ENCODE peak calls at places on chromosomes 16 and 17, in four cellular contexts. I, Y, D and K are unnamed samples.

GRCh38 chr17:75059369-75060345 is 12.6 kb downstream of the KCTD2 start:
- DNase-seq in Y (no peak), D (no peak), I (peak; percentile 66), K (peak; percentile 72)

GRCh38 chr16:57610611-57611010 is 17.8 kb upstream of the ADGRG1 start:
- DNase-seq in D (peak; percentile 40), I (no peak), Y (peak; percentile 70), K (no peak)

GRCh38 chr17:6724009-6724408 is 10.8 kb upstream of the SLC13A5 start:
- DNase-seq in D (no peak), Y (no peak), I (no peak), K (no peak)

GRCh38 chr16:924806-925205 is 46.0 kb downstream of the LMF1 start:
- DNase-seq in D (no peak), Y (no peak), I (no peak), K (no peak)

GRCh38 chr16:77758046-77758445 is 30.3 kb upstream of the VAT1L start:
- DNase-seq in D (no peak), I (no peak), Y (no peak), K (no peak)

GRCh38 chr16:81779540-81780320 is 639 bp downstream of the PLCG2 start:
- DNase-seq in I (no peak), Y (peak; percentile 88), D (peak; percentile 80), K (no peak)

GRCh38 chr17:20184977-20185619 is 175.9 kb downstream of the SPECC1 start:
- DNase-seq in D (no peak), I (no peak), Y (no peak), K (no peak)

GRCh38 chr16:72362972-72363371 is 191.0 kb upstream of the PMFBP1 start:
- DNase-seq in I (no peak), D (no peak), Y (no peak), K (no peak)

GRCh38 chr16:87791295-87792204 is 25.8 kb upstream of the KLHDC4 start:
- DNase-seq in D (no peak), I (no peak), Y (no peak), K (no peak)

GRCh38 chr17:740240-741055 is 8.1 kb downstream of the TLCD3A start:
- DNase-seq in I (no peak), Y (no peak), D (no peak), K (no peak)

GRCh38 chr17:75412455-75413317 is 7.2 kb upstream of the GRB2 start:
- DNase-seq in D (no peak), Y (peak; percentile 86), I (no peak), K (no peak)

GRCh38 chr17:31320231-31320630 is 1.2 kb downstream of the EVI2A start:
- DNase-seq in I (no peak), Y (no peak), D (no peak), K (no peak)

GRCh38 chr17:31323551-31323950 is 2.1 kb upstream of the EVI2A start:
- DNase-seq in D (no peak), I (no peak), Y (no peak), K (no peak)

GRCh38 chr17:31321971-31322370 is 549 bp upstream of the EVI2A start:
- DNase-seq in D (no peak), I (no peak), Y (no peak), K (no peak)

GRCh38 chr17:31320791-31321190 is 631 bp downstream of the EVI2A start:
- DNase-seq in I (peak; percentile 29), Y (no peak), D (no peak), K (no peak)

GRCh38 chr17:31321481-31321880 is at the start of gene EVI2A:
- DNase-seq in D (no peak), Y (no peak), I (peak; percentile 78), K (peak; percentile 57)
- H3K4me3 ChIP-seq in D (peak within 1 kb of the TSS; percentile 45), Y (no peak within 1 kb of the TSS), I (peak within 1 kb of the TSS; percentile 13), K (peak within 1 kb of the TSS; percentile 21)

DNA sequence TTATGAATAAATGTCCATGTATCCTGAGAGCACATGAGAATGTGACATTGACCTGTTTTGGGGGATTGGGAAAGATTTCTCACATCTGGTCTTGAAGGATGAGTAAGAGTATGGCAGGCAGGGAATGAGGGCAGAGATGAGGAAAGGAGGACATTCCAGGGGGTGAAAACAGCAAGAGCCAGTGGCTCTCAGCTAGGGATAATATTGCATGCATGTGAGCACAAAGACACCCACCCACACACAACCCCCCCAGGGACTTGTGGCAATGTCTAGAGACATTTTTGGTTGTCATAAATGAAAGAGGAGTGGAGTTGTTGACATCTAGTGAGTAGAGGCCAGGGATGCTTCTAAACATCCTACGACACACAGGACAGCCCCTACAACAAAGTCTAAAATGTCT is 6.0 kb downstream of the MYO1D start:
- DNase-seq in I (peak; percentile 74), D (no peak), Y (no peak), K (no peak)
- TF ChIP-seq CTCF in I (no peak), D (no peak), Y (no peak), K (no peak)

DNA sequence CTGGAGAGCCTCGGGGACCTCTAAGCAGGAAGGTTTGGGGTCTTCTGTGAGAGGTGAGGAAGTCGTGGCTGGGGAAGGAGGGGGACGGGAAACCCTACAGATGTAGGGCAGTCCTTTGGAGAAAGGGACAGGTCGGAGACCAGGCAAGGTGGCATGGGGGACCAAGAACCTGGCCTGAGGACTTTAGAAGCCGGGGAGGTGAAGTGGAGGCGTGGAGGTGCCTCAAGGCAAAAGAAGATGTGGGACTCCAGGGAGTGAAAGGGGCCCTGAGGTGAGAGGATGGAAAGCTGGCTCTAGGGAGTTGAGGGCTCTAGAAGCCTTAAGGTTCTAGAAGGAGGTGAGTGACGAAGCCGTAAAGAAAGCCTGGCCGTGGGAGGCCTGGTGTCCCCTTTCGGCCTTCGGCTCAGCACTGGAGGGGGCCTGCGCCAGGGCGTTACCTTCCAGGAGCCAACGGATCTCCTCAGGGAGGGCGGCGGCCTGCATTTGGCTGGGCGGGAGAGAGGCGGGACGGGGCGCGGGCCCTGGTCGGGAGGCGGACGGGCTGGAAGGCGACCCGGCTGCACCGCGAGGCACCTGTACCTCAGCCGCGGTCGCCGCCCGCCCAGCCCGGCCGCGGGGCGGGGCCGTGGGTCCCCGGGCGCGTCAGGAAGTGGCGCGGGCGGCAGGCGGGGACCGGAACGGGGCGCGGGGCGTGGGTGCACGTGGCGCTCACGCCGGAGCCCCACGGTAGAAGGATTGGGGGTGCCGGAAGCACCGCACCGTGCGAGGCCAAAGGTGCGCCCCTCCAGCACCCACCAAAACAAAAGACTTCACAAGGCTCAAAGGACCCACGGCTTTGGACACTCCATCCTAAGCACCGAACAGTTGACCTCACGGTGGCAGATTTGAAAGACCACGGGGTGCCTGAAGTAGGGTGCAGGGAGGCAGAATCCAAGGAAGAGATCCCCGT is at the start of gene SKAP1:
- DNase-seq in D (peak; percentile 66), I (no peak), Y (no peak), K (no peak)
- H3K4me3 ChIP-seq in D (peak within 1 kb of the TSS; percentile 39), I (no peak within 1 kb of the TSS), Y (no peak within 1 kb of the TSS), K (no peak within 1 kb of the TSS)

GRCh38 chr17:38925263-38925995 is at the start of gene LASP1NB:
- DNase-seq in I (peak; percentile 20), D (peak; percentile 40), Y (peak; percentile 78), K (no peak)

GRCh38 chr17:38919316-38920078 is 5.9 kb upstream of the LASP1NB start:
- DNase-seq in I (no peak), Y (peak; percentile 68), D (peak; percentile 30), K (no peak)

GRCh38 chr17:38920374-38921291 is 4.8 kb upstream of the LASP1NB start:
- DNase-seq in I (no peak), D (peak; percentile 35), Y (peak; percentile 67), K (no peak)

GRCh38 chr17:38921756-38922411 is 3.5 kb upstream of the LASP1NB start:
- DNase-seq in D (no peak), I (no peak), Y (peak; percentile 76), K (no peak)

GRCh38 chr17:38922538-38923291 is 2.7 kb upstream of the LASP1NB start:
- DNase-seq in D (peak; percentile 52), Y (peak; percentile 88), I (peak; percentile 53), K (peak; percentile 18)
- TF ChIP-seq CTCF in D (no peak), Y (no peak), I (no peak), K (peak; percentile 6)

GRCh38 chr17:3915642-3916012 is 638 bp downstream of the P2RX1 start:
- DNase-seq in I (no peak), D (no peak), Y (no peak), K (no peak)

GRCh38 chr17:3914319-3914685 is 2.0 kb downstream of the P2RX1 start:
- DNase-seq in Y (no peak), D (no peak), I (no peak), K (no peak)

GRCh38 chr17:3911271-3912053 is 4.8 kb downstream of the P2RX1 start:
- DNase-seq in I (no peak), D (no peak), Y (no peak), K (no peak)

GRCh38 chr17:3912827-3913226 is 3.4 kb downstream of the P2RX1 start:
- DNase-seq in D (no peak), I (no peak), Y (no peak), K (no peak)

DNA sequence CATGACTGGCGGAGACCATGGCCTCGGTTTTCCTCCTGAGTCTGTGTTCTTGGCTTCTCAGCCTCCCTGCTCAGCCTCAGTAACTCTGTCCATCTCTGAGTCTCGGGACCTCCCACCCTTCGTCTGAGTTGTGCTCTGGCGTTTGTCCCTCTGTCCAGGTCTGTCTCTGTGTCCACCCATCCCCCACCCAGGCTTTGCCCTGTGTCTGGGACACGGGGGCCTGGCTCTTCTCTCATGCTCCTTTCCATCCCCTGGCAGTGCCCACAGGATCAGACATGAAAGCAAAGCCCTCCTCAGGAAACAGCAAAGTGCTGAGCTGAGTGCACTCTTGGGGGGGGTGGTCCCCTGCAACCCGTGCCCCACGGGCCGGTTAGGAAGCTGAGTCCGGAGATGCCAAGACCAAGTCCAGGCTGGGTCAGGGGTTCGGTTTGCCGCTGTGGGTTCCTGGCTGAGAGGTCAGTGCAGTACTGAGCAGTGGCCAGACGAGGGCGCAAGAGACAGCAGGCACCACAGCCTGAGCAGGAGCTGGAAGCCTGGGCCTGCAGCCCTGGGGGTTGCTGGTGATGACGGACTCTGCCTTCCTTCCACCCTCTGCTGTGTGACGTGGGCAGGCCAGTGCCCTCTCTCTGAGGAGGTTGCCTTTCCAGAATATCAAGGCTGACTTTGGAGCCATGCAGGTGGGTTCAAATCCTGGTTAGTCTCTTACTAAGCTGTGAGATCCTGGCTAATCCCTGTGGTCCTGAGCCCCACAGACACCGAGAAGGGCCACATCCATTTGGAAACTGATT is 2.5 kb downstream of the P2RX1 start:
- DNase-seq in D (peak; percentile 89), Y (peak; percentile 94), I (peak; percentile 64), K (peak; percentile 11)
- H3K4me3 ChIP-seq in D (no peak overlapping the region), Y (no peak overlapping the region), I (no peak overlapping the region), K (no peak overlapping the region)

GRCh38 chr17:4554997-4555799 is at the start of gene MYBBP1A:
- DNase-seq in Y (peak; percentile 99), D (peak; percentile 99), I (peak; percentile 95), K (peak; percentile 60)
- TF ChIP-seq CTCF in Y (no peak), D (peak; percentile 34), I (no peak), K (peak; percentile 42)